ENCODE peak calls at places on chromosomes 1 and 21, in four cellular contexts. V is brain microvascular endothelial cell, A is A549, S is fibroblast of lung. O is an unnamed sample.

GRCh38 chr1:58575831-58576726 is 973 bp downstream of the TACSTD2 start:
- DNase-seq in V (no peak), S (no peak), A (no peak), O (peak; percentile 23)

GRCh38 chr1:94926365-94926914 is 470 bp downstream of the CNN3 start:
- DNase-seq in S (peak; percentile 49), A (peak; percentile 47), V (no peak), O (peak; percentile 61)

GRCh38 chr1:44926311-44926781 is 60.0 kb downstream of the EIF2B3 start:
- DNase-seq in V (no peak), A (no peak), S (peak; percentile 82), O (no peak)

GRCh38 chr1:51768971-51769601 is 109.4 kb downstream of the NRDC start:
- DNase-seq in S (peak; percentile 56), V (peak; percentile 51), A (peak; percentile 32), O (peak; percentile 22)

GRCh38 chr1:11340248-11340632 is 67.2 kb downstream of the UBIAD1 start:
- DNase-seq in V (no peak), S (no peak), A (no peak), O (no peak)

GRCh38 chr1:165289556-165289955 is 67.0 kb downstream of the LMX1A start:
- DNase-seq in V (no peak), A (no peak), S (no peak), O (no peak)

GRCh38 chr1:17865912-17866311 is 110.8 kb downstream of the ACTL8 start:
- DNase-seq in V (no peak), A (no peak), S (peak; percentile 23), O (no peak)

GRCh38 chr1:118028267-118028666 is 98.7 kb downstream of the WDR3 start:
- DNase-seq in S (no peak), V (no peak), A (no peak), O (no peak)

GRCh38 chr1:185696419-185697150 is 37.6 kb upstream of the HMCN1 start:
- DNase-seq in V (no peak), S (no peak), A (no peak), O (no peak)

GRCh38 chr1:103931891-103932290 is 182.2 kb downstream of the AMY1C start:
- DNase-seq in A (no peak), S (no peak), V (no peak), O (no peak)

DNA sequence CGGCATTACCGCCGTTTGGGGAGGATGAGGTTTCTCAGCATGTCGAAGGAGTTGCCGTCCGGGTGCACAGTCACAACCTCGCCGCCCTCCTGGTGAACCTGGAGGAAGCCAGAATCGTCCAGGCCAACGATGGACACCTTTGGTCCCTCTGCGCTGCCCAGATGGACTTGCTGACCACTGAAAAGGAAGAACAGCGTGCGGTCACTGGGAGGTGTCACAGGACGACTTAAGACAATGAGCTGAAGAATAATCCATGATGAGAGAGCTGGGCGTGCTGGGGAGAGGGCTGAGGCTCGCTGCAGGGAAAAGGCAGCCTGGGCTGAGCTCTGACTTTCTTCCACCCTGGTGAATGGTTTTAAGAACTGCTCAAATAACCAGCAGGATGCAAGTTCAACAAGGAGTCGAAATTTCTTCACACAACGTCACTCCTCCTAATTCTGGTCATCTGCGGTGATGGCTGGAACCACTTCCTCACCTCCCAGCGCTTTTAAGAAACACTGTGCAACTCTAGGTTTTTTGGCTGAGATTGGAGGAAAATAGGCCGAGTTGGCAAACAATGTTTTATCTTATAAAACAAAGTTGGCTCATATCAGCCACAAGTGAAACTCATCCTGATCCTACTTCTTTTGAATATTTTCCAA is 55.4 kb downstream of the SIM2 start:
- DNase-seq in V (peak; percentile 28), A (no peak), S (no peak), O (no peak)
- H3K27ac ChIP-seq in V (peak overlapping the region; percentile 72), A (peak overlapping the region; percentile 72), S (no peak overlapping the region), O (no peak overlapping the region)

GRCh38 chr1:85240174-85240601 is 19.3 kb downstream of the C1orf52 start:
- DNase-seq in A (no peak), S (peak; percentile 44), V (no peak), O (no peak)
- TF ChIP-seq CTCF in A (peak; percentile 16), S (no peak), V (peak; percentile 33), O (no peak)

GRCh38 chr1:156768610-156769295 is 1.4 kb downstream of the PRCC start:
- DNase-seq in S (no peak), V (no peak), A (no peak), O (no peak)
- H3K27ac ChIP-seq in S (peak overlapping the region; percentile 93), V (no peak overlapping the region), A (peak overlapping the region; percentile 94), O (peak overlapping the region; percentile 0)

DNA sequence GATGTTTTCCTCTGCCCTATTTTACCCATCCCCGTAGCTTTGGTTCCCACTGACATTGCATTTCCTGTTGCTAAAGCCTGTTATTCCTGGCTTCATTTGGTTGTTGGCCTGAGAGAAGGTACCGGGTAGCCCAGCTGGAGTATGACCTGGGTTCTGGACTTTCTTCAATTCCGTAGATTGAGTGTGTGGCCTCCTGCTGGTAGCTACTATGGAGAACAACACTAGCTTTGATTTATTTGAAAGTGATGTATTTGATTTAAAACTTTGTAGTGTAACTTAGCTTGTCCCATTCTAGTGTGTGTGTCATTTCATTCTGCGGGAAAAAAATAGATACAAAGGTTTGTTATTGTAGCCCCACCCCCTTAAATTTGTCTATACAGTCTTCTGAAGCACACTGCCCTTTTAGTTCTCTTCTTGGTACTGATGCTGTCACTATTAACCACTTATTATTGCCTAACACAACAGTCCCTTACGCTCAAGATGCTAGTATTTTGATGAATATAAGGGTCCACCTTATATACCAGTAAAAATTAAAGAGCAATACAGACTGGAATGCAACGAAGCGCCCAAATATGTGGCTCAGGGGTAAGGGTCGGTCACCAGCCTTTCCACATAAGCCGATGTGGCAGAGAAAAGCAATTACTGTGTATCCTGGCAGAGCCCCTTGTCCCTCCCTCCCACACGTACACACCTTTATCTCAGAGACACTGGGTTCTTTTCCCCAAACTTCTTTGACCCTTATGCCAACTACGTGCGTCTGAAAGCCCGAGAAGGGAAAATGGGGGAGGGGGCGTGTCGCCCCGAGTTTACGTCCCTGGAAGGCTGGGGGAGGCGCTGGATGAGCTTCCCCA is 645 bp upstream of the MOV10 start:
- DNase-seq in V (peak; percentile 66), S (peak; percentile 65), A (peak; percentile 14), O (peak; percentile 26)
- TF ChIP-seq CTCF in V (peak; percentile 75), S (peak; percentile 68), A (peak; percentile 25), O (peak; percentile 48)

GRCh38 chr1:197174818-197175217 is 28.3 kb upstream of the ASPM start:
- DNase-seq in S (no peak), A (no peak), V (no peak), O (no peak)

GRCh38 chr1:197171531-197171930 is 25.1 kb upstream of the ASPM start:
- DNase-seq in S (peak; percentile 30), V (no peak), A (no peak), O (no peak)

GRCh38 chr1:197178998-197179397 is 32.5 kb upstream of the ASPM start:
- DNase-seq in V (peak; percentile 37), A (no peak), S (peak; percentile 70), O (no peak)

GRCh38 chr1:197170538-197170937 is 24.1 kb upstream of the ASPM start:
- DNase-seq in S (no peak), A (no peak), V (no peak), O (no peak)

GRCh38 chr1:197173571-197174482 is 27.4 kb upstream of the ASPM start:
- DNase-seq in S (peak; percentile 76), A (no peak), V (peak; percentile 75), O (no peak)
- H3K27ac ChIP-seq in S (no peak overlapping the region), A (peak overlapping the region; percentile 79), V (no peak overlapping the region), O (no peak overlapping the region)